ENCODE peak calls at places on chromosomes 6 and 20, in ten cellular contexts. D, Y, W, F, J, Z, H, E, K and Q are unnamed samples.

GRCh38 chr20:20492521-20493334 is 124.8 kb downstream of the INSM1 start:
- DNase-seq in F (no peak), Y (no peak), Z (no peak), E (no peak), H (no peak), K (no peak), D (no peak), J (no peak), W (no peak), Q (no peak)

GRCh38 chr6:151374024-151374423 is 17.3 kb downstream of the ZBTB2 start:
- DNase-seq in Z (no peak), E (no peak), F (no peak), H (peak; percentile 40), D (no peak), Y (peak; percentile 5), J (no peak), W (no peak), K (peak; percentile 31), Q (no peak)

GRCh38 chr20:13024581-13024980 is 15.8 kb downstream of the SPTLC3 start:
- DNase-seq in Z (no peak), Y (no peak), H (no peak), W (no peak), E (no peak), J (no peak), D (no peak), F (no peak), K (no peak), Q (no peak)

GRCh38 chr20:23193985-23194384 is 107.9 kb upstream of the CD93 start:
- DNase-seq in W (no peak), F (no peak), H (no peak), E (no peak), D (no peak), Z (no peak), Y (no peak), K (no peak), J (peak; percentile 83), Q (no peak)

GRCh38 chr6:32149932-32150920 is 1.5 kb downstream of the PRRT1 start:
- DNase-seq in H (no peak), F (no peak), J (no peak), E (no peak), K (no peak), Z (no peak), W (no peak), D (no peak), Y (no peak), Q (no peak)

GRCh38 chr6:9398794-9399373 is 963.5 kb upstream of the SLC35B3 start:
- DNase-seq in D (no peak), J (no peak), Y (no peak), W (no peak), K (no peak), Z (no peak), E (no peak), H (peak; percentile 19), F (peak; percentile 67), Q (no peak)

GRCh38 chr20:10221022-10221421 is 2.4 kb downstream of the SNAP25 start:
- DNase-seq in Y (no peak), F (no peak), J (no peak), E (no peak), K (no peak), Z (no peak), W (no peak), H (no peak), D (no peak), Q (no peak)

GRCh38 chr20:63507083-63507743 is 8.3 kb upstream of the EEF1A2 start:
- DNase-seq in Z (no peak), W (no peak), E (no peak), Y (no peak), J (no peak), D (no peak), K (no peak), F (peak; percentile 58), H (no peak), Q (no peak)

GRCh38 chr20:1278323-1278660 is 12.2 kb downstream of the SNPH start:
- DNase-seq in E (no peak), Y (no peak), W (no peak), F (no peak), K (no peak), D (no peak), H (no peak), Z (no peak), J (no peak), Q (no peak)

GRCh38 chr6:46051962-46052361 is 36.3 kb upstream of the CLIC5 start:
- DNase-seq in W (no peak), D (no peak), E (no peak), H (no peak), Z (no peak), K (no peak), J (no peak), Y (no peak), F (no peak), Q (no peak)

GRCh38 chr6:78465042-78465634 is 402.2 kb upstream of the IRAK1BP1 start:
- DNase-seq in E (no peak), W (no peak), Z (no peak), F (no peak), D (no peak), H (no peak), Y (no peak), J (no peak), K (no peak), Q (no peak)

GRCh38 chr6:154453329-154453728 is 57.2 kb downstream of the CNKSR3 start:
- DNase-seq in F (no peak), D (no peak), E (no peak), Z (no peak), Y (no peak), W (no peak), H (no peak), J (no peak), K (no peak), Q (no peak)

DNA sequence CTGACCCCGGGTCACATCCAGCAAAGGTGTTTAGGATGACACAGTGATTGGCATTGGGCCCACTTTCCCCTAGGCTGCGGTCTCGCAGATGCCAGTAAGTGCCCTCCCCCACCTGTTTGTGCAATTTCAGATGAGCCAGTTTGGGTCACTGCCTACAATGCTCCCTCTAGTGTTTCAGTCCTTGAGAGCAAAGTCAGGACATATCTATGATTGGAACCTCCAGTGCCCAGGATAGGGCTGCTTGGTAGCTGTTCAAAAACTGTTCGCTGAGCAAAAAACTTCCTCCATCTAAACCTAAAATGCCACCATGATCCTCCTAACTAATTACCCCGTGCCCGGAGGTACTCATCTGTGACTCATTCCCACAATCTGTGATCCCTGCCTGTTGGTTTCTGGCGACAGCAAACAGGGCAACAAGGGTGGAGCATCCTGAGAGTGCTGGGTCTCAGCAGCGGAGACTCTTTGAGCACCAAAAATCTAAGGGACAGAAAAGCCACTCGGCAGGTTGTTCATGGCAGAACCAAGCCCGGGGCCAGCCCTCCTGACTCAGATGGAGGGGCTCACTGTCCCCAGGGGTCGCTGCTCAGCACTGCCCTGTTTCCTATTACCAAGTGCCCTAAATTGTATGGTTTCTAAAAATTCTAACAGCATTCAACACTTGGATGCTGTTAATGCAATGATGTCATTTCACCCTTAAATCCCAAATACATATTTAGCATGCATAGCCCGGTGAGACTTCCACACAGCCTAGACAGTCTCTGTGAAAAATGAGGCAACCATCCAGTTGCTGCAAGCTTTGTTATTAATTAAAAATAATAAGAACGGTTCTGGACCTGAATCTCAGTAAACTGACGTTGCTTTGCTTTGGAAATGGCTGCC is 5.0 kb downstream of the VSX1 start:
- DNase-seq in D (no peak), H (no peak), E (peak; percentile 80), W (no peak), J (peak; percentile 65), Y (peak; percentile 88), Z (no peak), F (no peak), K (peak; percentile 82), Q (no peak)
- TF ChIP-seq CTCF in D (peak; percentile 20), H (no peak), E (peak; percentile 60), W (no peak), J (peak; percentile 47), Y (peak; percentile 57), Z (no peak), F (peak; percentile 14), K (peak; percentile 75), Q (peak; percentile 13)

DNA sequence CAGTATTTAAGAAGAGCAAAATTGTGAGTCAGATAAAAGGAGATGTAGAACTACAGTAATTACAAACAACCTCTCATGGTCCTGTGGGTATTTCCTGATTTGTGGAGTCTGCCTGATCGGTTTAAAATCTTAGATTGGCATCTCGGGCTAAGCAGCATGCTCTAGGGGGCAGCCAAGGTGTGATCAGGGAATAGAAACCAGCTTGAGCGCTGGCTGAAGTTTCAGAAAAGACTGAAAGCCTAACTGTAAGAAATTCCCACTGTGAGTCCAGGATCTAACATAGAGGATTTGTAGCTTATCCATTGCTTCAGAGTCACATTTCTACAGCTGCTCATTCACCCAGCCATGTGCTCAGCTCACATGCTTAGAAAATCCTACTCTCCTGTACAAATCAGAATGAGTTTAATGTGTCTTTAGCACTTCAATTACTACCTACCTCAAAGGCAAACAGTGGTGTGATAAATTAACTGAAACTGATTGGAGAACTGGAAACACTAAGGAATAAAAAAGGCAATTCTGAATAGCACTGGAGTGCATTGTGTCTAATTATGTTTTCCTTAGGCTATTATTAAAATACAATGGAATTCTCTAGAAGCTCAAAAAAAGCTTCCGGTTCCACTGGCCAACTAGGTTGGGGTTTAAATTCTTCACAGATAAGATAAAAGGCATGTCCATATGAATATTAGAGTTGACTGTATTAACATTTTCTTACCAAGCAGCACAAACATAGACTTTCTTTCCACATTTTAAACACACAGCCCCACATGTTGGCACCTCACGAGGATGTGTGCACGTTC is 73.8 kb upstream of the MPC1 start:
- DNase-seq in J (peak; percentile 39), D (no peak), E (peak; percentile 9), W (no peak), K (no peak), F (no peak), Y (peak; percentile 33), H (no peak), Z (no peak), Q (no peak)
- TF ChIP-seq CTCF in J (peak; percentile 30), D (no peak), E (no peak), W (peak; percentile 39), K (peak; percentile 29), F (no peak), Y (peak; percentile 53), H (no peak), Z (peak; percentile 39), Q (peak; percentile 10)

GRCh38 chr6:124819340-124819739 is 142.9 kb upstream of the RNF217 start:
- DNase-seq in E (no peak), J (peak; percentile 2), F (no peak), Z (no peak), Y (no peak), D (no peak), H (no peak), W (no peak), K (no peak), Q (no peak)
- TF ChIP-seq CTCF in E (no peak), J (no peak), F (no peak), Z (no peak), Y (no peak), D (no peak), H (no peak), W (no peak), K (no peak), Q (no peak)

DNA sequence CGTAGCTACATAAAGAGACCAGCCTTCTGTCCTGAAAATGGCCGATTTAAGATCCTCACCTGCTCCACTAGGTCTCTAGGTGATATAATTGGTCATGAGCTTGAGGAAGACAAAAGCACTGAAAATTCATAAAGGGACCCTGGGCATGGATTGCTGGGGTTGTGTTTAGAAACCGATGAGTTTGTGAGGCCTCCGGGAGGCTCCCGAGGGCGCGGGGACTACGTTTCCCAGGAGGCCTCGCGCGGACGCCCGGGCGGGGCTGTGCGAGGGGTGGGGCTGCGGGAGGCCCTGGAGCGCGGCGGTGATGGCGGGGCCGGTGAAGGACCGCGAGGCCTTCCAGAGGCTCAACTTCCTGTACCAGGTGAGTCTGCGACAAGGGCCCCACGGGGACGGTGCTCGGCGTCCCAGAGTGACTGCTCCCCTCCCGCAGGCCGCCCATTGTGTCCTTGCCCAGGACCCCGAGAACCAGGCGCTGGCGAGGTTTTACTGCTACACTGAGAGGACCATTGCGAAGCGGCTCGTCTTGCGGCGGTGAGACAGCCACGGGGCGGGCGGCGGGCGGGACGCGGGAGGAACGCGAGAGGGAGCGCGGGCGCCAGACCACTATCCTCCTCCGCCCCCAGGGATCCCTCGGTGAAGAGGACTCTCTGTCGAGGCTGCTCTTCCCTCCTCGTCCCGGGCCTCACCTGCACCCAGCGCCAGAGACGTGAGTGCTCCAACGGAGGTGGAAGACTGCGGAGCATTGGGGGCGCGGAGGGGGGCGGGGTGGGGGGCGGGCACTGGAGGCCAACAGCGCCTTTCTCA is at the start of gene RPP21:
- DNase-seq in Y (peak; percentile 79), Z (peak; percentile 89), J (peak; percentile 71), W (no peak), K (peak; percentile 75), H (peak; percentile 90), E (peak; percentile 80), D (no peak), F (peak; percentile 99), Q (no peak)
- TF ChIP-seq CTCF in Y (no peak), Z (no peak), J (no peak), W (no peak), K (peak; percentile 31), H (no peak), E (no peak), D (no peak), F (no peak), Q (no peak)